ENCODE peak calls at places on chromosomes 12 and 14, in four cellular contexts. One of them, this sample, is unnamed.

GRCh38 chr12:88258396-88258795 is 116.3 kb downstream of the TMTC3 start:
- DNase-seq in H1: no peak
- DNase-seq in HepG2: no peak
- DNase-seq in K562: no peak
- DNase-seq in this sample: no peak

GRCh38 chr14:56328021-56328420 is 209.8 kb downstream of the PELI2 start:
- DNase-seq in H1: no peak
- DNase-seq in HepG2: no peak
- DNase-seq in K562: no peak
- DNase-seq in this sample: no peak

GRCh38 chr12:45336331-45336730 is 120.4 kb downstream of the ANO6 start:
- DNase-seq in H1: no peak
- DNase-seq in HepG2: no peak
- DNase-seq in K562: peak
- DNase-seq in this sample: no peak

GRCh38 chr12:49730050-49730449 is 11.3 kb upstream of the TMBIM6 start:
- DNase-seq in H1: no peak
- DNase-seq in HepG2: no peak
- DNase-seq in K562: no peak
- DNase-seq in this sample: no peak

GRCh38 chr12:510071-510825 is 50.5 kb downstream of the B4GALNT3 start:
- DNase-seq in H1: peak
- DNase-seq in HepG2: no peak
- DNase-seq in K562: no peak
- DNase-seq in this sample: no peak

GRCh38 chr14:98816718-98817117 is 455.3 kb downstream of the BCL11B start:
- DNase-seq in H1: no peak
- DNase-seq in HepG2: no peak
- DNase-seq in K562: no peak
- DNase-seq in this sample: no peak

GRCh38 chr12:16198884-16199283 is 78.6 kb downstream of the SLC15A5 start:
- DNase-seq in H1: peak
- DNase-seq in HepG2: no peak
- DNase-seq in K562: peak
- DNase-seq in this sample: peak

GRCh38 chr12:112107728-112108447 is 695 bp downstream of the NAA25 start:
- DNase-seq in H1: no peak
- DNase-seq in HepG2: no peak
- DNase-seq in K562: peak
- DNase-seq in this sample: no peak

GRCh38 chr12:6292606-6293005 is 17.9 kb upstream of the PLEKHG6 start:
- DNase-seq in H1: no peak
- DNase-seq in HepG2: peak
- DNase-seq in K562: no peak
- DNase-seq in this sample: no peak

DNA sequence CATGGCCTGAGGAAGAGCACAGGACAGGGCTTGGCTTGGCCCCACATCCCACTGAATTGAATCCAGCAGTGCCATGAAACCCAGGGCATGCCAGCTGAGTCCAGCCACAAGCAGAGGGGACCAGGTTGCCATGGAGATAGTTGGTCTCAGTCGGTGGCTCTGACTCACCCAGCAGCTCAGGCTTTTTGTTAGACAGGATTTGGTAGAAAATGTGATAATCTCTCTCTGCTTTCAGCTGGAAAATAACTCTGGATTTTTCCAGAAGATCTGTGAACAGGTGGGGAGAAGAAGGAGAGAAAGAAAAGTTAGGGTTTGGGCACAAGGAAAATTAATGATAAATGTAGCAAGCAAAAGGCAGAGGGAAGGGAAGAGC is 4.7 kb downstream of the MYH7 start:
- DNase-seq in H1: no peak
- DNase-seq in HepG2: no peak
- DNase-seq in K562: no peak
- DNase-seq in this sample: no peak
- TF ChIP-seq RFX5 in H1: no peak
- TF ChIP-seq RFX5 in HepG2: no peak
- TF ChIP-seq RFX5 in K562: no peak
- TF ChIP-seq RFX5 in this sample: no peak

GRCh38 chr14:36675581-36675980 is 13.9 kb downstream of the PAX9 start:
- DNase-seq in H1: no peak
- DNase-seq in HepG2: no peak
- DNase-seq in K562: no peak
- DNase-seq in this sample: no peak

GRCh38 chr14:36671149-36671548 is 9.5 kb downstream of the PAX9 start:
- DNase-seq in H1: no peak
- DNase-seq in HepG2: no peak
- DNase-seq in K562: no peak
- DNase-seq in this sample: no peak

GRCh38 chr14:36672095-36672494 is 10.4 kb downstream of the PAX9 start:
- DNase-seq in H1: no peak
- DNase-seq in HepG2: no peak
- DNase-seq in K562: no peak
- DNase-seq in this sample: no peak

DNA sequence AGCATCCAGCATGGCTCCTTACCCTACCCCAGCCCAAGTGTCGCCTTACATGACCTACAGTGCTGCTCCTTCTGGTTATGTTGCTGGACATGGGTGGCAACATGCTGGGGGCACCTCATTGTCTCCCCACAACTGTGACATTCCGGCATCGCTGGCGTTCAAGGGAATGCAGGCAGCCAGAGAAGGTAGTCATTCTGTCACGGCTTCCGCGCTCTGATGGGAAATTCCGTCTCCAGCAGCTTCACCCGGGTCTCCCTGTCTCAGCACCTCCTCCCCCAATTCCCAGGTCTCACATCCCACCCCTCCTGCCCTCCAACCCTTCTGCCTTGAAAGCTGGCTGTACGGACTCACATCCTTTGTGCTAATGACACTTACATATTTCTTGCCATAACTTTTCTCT is 14.6 kb downstream of the PAX9 start:
- DNase-seq in H1: peak
- DNase-seq in HepG2: no peak
- DNase-seq in K562: no peak
- DNase-seq in this sample: no peak
- TF ChIP-seq SRF in H1: no peak
- TF ChIP-seq SRF in HepG2: no peak
- TF ChIP-seq SRF in K562: no peak
- TF ChIP-seq SRF in this sample: no peak

GRCh38 chr14:95507701-95508103 is 8.7 kb downstream of the SYNE3 start:
- DNase-seq in H1: no peak
- DNase-seq in HepG2: no peak
- DNase-seq in K562: no peak
- DNase-seq in this sample: no peak
- TF ChIP-seq CHD2 in H1: no peak
- TF ChIP-seq CHD2 in HepG2: no peak
- TF ChIP-seq CHD2 in K562: no peak
- TF ChIP-seq CHD2 in this sample: peak

GRCh38 chr12:52316701-52317100 is 4.5 kb downstream of the KRT83 start:
- DNase-seq in H1: no peak
- DNase-seq in HepG2: no peak
- DNase-seq in K562: no peak
- DNase-seq in this sample: no peak

GRCh38 chr12:52316290-52316689 is 4.9 kb downstream of the KRT83 start:
- DNase-seq in H1: no peak
- DNase-seq in HepG2: no peak
- DNase-seq in K562: no peak
- DNase-seq in this sample: no peak

GRCh38 chr12:52313926-52314325 is 7.3 kb downstream of the KRT83 start:
- DNase-seq in H1: no peak
- DNase-seq in HepG2: no peak
- DNase-seq in K562: no peak
- DNase-seq in this sample: no peak

GRCh38 chr12:52313461-52313860 is 7.7 kb downstream of the KRT83 start:
- DNase-seq in H1: no peak
- DNase-seq in HepG2: no peak
- DNase-seq in K562: no peak
- DNase-seq in this sample: no peak

GRCh38 chr12:52314511-52314910 is 6.7 kb downstream of the KRT83 start:
- DNase-seq in H1: no peak
- DNase-seq in HepG2: no peak
- DNase-seq in K562: no peak
- DNase-seq in this sample: no peak
- TF ChIP-seq RFX5 in H1: no peak
- TF ChIP-seq RFX5 in HepG2: no peak
- TF ChIP-seq RFX5 in K562: no peak
- TF ChIP-seq RFX5 in this sample: no peak

GRCh38 chr12:54611715-54612116 is 23.0 kb downstream of the LACRT start:
- DNase-seq in H1: no peak
- DNase-seq in HepG2: no peak
- DNase-seq in K562: no peak
- DNase-seq in this sample: no peak
- TF ChIP-seq SRF in H1: no peak
- TF ChIP-seq SRF in HepG2: no peak
- TF ChIP-seq SRF in K562: no peak
- TF ChIP-seq SRF in this sample: no peak

DNA sequence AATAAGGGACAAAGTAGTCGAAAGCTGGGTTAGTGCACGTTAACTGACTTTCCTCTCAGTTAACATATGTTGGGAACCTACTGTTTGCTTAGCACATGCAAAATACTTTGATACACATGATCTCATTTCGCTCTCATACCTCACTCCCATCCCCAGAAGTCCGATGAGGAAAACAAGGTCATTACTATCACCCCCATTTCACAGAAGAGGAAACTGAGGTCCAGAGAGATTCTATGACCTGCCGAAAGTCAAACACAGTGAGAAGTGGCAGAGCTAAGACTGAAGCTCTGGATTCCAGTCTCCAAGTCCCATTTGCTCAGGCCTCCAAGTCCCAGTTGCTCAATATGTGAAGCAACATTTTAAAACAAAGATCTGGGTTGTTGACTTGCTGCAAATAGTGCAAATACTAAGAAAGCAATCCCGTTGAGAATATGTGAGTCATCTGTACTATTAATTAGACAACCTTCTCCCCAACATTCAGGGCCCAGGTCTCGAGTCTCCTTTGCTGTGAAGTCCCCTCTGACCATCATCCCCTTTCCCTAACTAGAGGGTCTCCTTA is 170.6 kb upstream of the PWP1 start:
- DNase-seq in H1: no peak
- DNase-seq in HepG2: peak
- DNase-seq in K562: no peak
- DNase-seq in this sample: no peak
- TF ChIP-seq CHD2 in H1: no peak
- TF ChIP-seq CHD2 in HepG2: no peak
- TF ChIP-seq CHD2 in K562: no peak
- TF ChIP-seq CHD2 in this sample: no peak

GRCh38 chr12:43029971-43030370 is 440.4 kb upstream of the PRICKLE1 start:
- DNase-seq in H1: no peak
- DNase-seq in HepG2: no peak
- DNase-seq in K562: no peak
- DNase-seq in this sample: no peak
- TF ChIP-seq RFX5 in H1: no peak
- TF ChIP-seq RFX5 in HepG2: no peak
- TF ChIP-seq RFX5 in K562: no peak
- TF ChIP-seq RFX5 in this sample: no peak

GRCh38 chr12:47636908-47637780 is 68.7 kb downstream of the RPAP3 start:
- DNase-seq in H1: peak
- DNase-seq in HepG2: peak
- DNase-seq in K562: peak
- DNase-seq in this sample: no peak
- TF ChIP-seq SRF in H1: no peak
- TF ChIP-seq SRF in HepG2: no peak
- TF ChIP-seq SRF in K562: no peak
- TF ChIP-seq SRF in this sample: no peak

This sample was measured in GM12878.